ENCODE peak calls at places on chromosomes 2 and 18, in seven cellular contexts. J, R, P, G, M, S and X are unnamed samples.

GRCh38 chr2:16632615-16633014 is 33.0 kb downstream of the CYRIA start:
- DNase-seq in P (no peak), R (no peak), S (no peak), G (no peak), M (no peak), J (no peak), X (no peak)

GRCh38 chr2:85179541-85179940 is 46.3 kb downstream of the TCF7L1 start:
- DNase-seq in P (no peak), J (no peak), R (no peak), M (no peak), G (no peak), S (no peak), X (no peak)

GRCh38 chr2:133457862-133458261 is 110.4 kb downstream of the NCKAP5 start:
- DNase-seq in M (no peak), J (no peak), P (no peak), R (no peak), G (no peak), S (no peak), X (peak)

GRCh38 chr18:10049721-10050120 is 135.9 kb downstream of the VAPA start:
- DNase-seq in S (no peak), G (no peak), M (no peak), P (no peak), J (no peak), R (no peak), X (no peak)

GRCh38 chr2:147352294-147352693 is 492.5 kb upstream of the ACVR2A start:
- DNase-seq in G (no peak), J (no peak), M (no peak), R (no peak), P (no peak), S (no peak), X (no peak)

GRCh38 chr18:51382081-51382480 is 184.6 kb upstream of the MEX3C start:
- DNase-seq in S (no peak), M (no peak), R (no peak), J (no peak), G (no peak), P (no peak), X (no peak)

GRCh38 chr2:190718652-190719526 is 70.0 kb downstream of the NAB1 start:
- DNase-seq in J (peak), P (no peak), S (no peak), M (no peak), G (peak), R (peak), X (peak)

GRCh38 chr18:46169464-46169941 is 65.3 kb downstream of the HAUS1 start:
- DNase-seq in R (no peak), G (no peak), P (no peak), M (no peak), J (no peak), S (no peak), X (peak)

GRCh38 chr18:34807106-34807796 is 97.2 kb downstream of the DTNA start:
- DNase-seq in S (no peak), M (no peak), R (peak), G (no peak), J (no peak), P (no peak), X (peak)

GRCh38 chr2:161975062-161975812 is 98.8 kb downstream of the DPP4 start:
- DNase-seq in G (no peak), R (no peak), S (no peak), M (peak), P (no peak), J (no peak), X (peak)

GRCh38 chr18:63421514-63421913 is 762 bp downstream of the VPS4B start:
- DNase-seq in M (no peak), S (no peak), R (no peak), J (no peak), P (no peak), G (no peak), X (no peak)

GRCh38 chr2:211690736-211691135 is 847.9 kb downstream of the ERBB4 start:
- DNase-seq in M (no peak), R (no peak), J (no peak), G (no peak), S (no peak), P (no peak), X (no peak)

GRCh38 chr2:67997528-67998267 is 65.1 kb downstream of the C1D start:
- DNase-seq in P (no peak), G (no peak), S (no peak), J (no peak), M (no peak), R (no peak), X (peak)

GRCh38 chr2:240295256-240296103 is 140.0 kb upstream of the GPC1 start:
- DNase-seq in M (no peak), S (no peak), G (no peak), P (no peak), J (no peak), R (no peak), X (no peak)

GRCh38 chr2:241157841-241158545 is 7.7 kb downstream of the PPP1R7 start:
- DNase-seq in J (no peak), R (no peak), G (no peak), M (no peak), S (no peak), P (no peak), X (no peak)

GRCh38 chr2:239499989-239500914 is 99.4 kb upstream of the HDAC4 start:
- DNase-seq in R (no peak), G (no peak), P (no peak), S (no peak), M (no peak), J (no peak), X (no peak)

GRCh38 chr2:148052687-148053086 is 31.8 kb downstream of the MBD5 start:
- DNase-seq in G (no peak), R (no peak), P (no peak), S (no peak), M (no peak), J (no peak), X (no peak)

GRCh38 chr2:188235364-188235763 is 56.3 kb upstream of the GULP1 start:
- DNase-seq in J (no peak), S (no peak), M (no peak), R (no peak), P (no peak), G (no peak), X (no peak)

GRCh38 chr2:84918430-84918829 is 13.0 kb downstream of the TMSB10 start:
- DNase-seq in R (no peak), J (no peak), G (no peak), M (no peak), P (no peak), S (no peak), X (no peak)

GRCh38 chr2:105812180-105813044 is 67.7 kb downstream of the NCK2 start:
- DNase-seq in P (no peak), S (no peak), G (no peak), J (no peak), M (peak), R (no peak), X (peak)

GRCh38 chr18:35155403-35156117 is 85.3 kb upstream of the ZNF397 start:
- DNase-seq in S (no peak), G (no peak), M (no peak), J (no peak), P (no peak), R (no peak), X (no peak)

GRCh38 chr2:18151237-18151636 is 272.8 kb downstream of the KCNS3 start:
- DNase-seq in M (no peak), J (no peak), P (no peak), S (no peak), R (no peak), G (no peak), X (no peak)

GRCh38 chr2:241479026-241479898 is 29.1 kb downstream of the STK25 start:
- DNase-seq in S (no peak), R (no peak), G (no peak), M (peak), P (no peak), J (no peak), X (no peak)

GRCh38 chr2:239109041-239109915 is 261.4 kb downstream of the TWIST2 start:
- DNase-seq in G (peak), M (no peak), J (no peak), P (no peak), R (no peak), S (no peak), X (peak)

GRCh38 chr2:15892575-15892974 is 47.8 kb upstream of the MYCN start:
- DNase-seq in P (no peak), R (no peak), J (no peak), S (no peak), M (peak), G (no peak), X (no peak)

GRCh38 chr2:14778015-14778414 is 145.5 kb downstream of the LRATD1 start:
- DNase-seq in G (no peak), J (no peak), R (no peak), S (no peak), P (no peak), M (no peak), X (peak)

GRCh38 chr2:66872056-66872821 is 437.3 kb downstream of the MEIS1 start:
- DNase-seq in J (no peak), M (no peak), P (no peak), R (no peak), G (no peak), S (no peak), X (peak)

GRCh38 chr2:30122362-30122761 is 24.4 kb upstream of the YPEL5 start:
- DNase-seq in G (no peak), R (no peak), J (no peak), M (no peak), P (no peak), S (no peak), X (no peak)

GRCh38 chr2:55887906-55888625 is 35.5 kb downstream of the EFEMP1 start:
- DNase-seq in S (no peak), P (no peak), R (no peak), G (no peak), J (no peak), M (peak), X (peak)

GRCh38 chr18:8329186-8329771 is 280.0 kb upstream of the RAB12 start:
- DNase-seq in R (no peak), G (no peak), S (no peak), M (no peak), P (no peak), J (no peak), X (no peak)

GRCh38 chr2:6794484-6794883 is 71.2 kb downstream of the CMPK2 start:
- DNase-seq in P (no peak), J (no peak), G (no peak), R (no peak), S (no peak), M (no peak), X (no peak)

GRCh38 chr2:16773080-16773713 is 107.6 kb upstream of the CYRIA start:
- DNase-seq in G (no peak), R (peak), J (peak), P (peak), S (peak), M (peak), X (peak)